ENCODE peak calls at places on chromosomes 16 and 17, in four cellular contexts. Y, O, W and M are unnamed samples.

GRCh38 chr17:82334622-82335394 is 1.2 kb upstream of the SECTM1 start:
- DNase-seq in Y (no peak), O (no peak), W (no peak), M (no peak)

GRCh38 chr17:60439501-60439900 is 17.2 kb downstream of the CHCT1 start:
- DNase-seq in Y (no peak), O (peak; percentile 12), W (no peak), M (no peak)

GRCh38 chr17:18921912-18922451 is 30.0 kb upstream of the SLC5A10 start:
- DNase-seq in Y (no peak), O (no peak), W (peak; percentile 90), M (no peak)

GRCh38 chr17:74012465-74012864 is 191.0 kb upstream of the RPL38 start:
- DNase-seq in Y (no peak), O (peak; percentile 15), W (no peak), M (no peak)

GRCh38 chr17:50514936-50515702 is 6.9 kb downstream of the MYCBPAP start:
- DNase-seq in Y (no peak), O (peak; percentile 60), W (no peak), M (no peak)

GRCh38 chr17:33038740-33039139 is 47.1 kb downstream of the SPACA3 start:
- DNase-seq in Y (peak; percentile 71), O (no peak), W (no peak), M (peak; percentile 85)

GRCh38 chr17:76585649-76586593 is at the start of gene ST6GALNAC2:
- DNase-seq in Y (peak; percentile 34), O (peak; percentile 66), W (no peak), M (peak; percentile 40)

GRCh38 chr17:34275881-34276280 is 5.9 kb downstream of the CCL7 start:
- DNase-seq in Y (no peak), O (no peak), W (no peak), M (no peak)

GRCh38 chr17:9465216-9465921 is 110.3 kb downstream of the STX8 start:
- DNase-seq in Y (no peak), O (no peak), W (no peak), M (no peak)

GRCh38 chr17:65051922-65052321 is 4.6 kb downstream of the GNA13 start:
- DNase-seq in Y (no peak), O (no peak), W (no peak), M (no peak)

GRCh38 chr17:82245144-82246039 is 16.6 kb downstream of the SLC16A3 start:
- DNase-seq in Y (no peak), O (no peak), W (no peak), M (no peak)

GRCh38 chr16:17470871-17471744 is at the start of gene XYLT1:
- DNase-seq in Y (peak; percentile 45), O (no peak), W (no peak), M (peak; percentile 72)

GRCh38 chr17:31869031-31869430 is 10.0 kb upstream of the COPRS start:
- DNase-seq in Y (no peak), O (no peak), W (no peak), M (no peak)

GRCh38 chr16:19106625-19107020 is 7.1 kb upstream of the ITPRIPL2 start:
- DNase-seq in Y (no peak), O (no peak), W (no peak), M (no peak)

GRCh38 chr16:20676268-20676828 is 21.1 kb downstream of the ACSM1 start:
- DNase-seq in Y (no peak), O (no peak), W (peak; percentile 3), M (no peak)

GRCh38 chr17:78622491-78623265 is 45.5 kb upstream of the DNAH17 start:
- DNase-seq in Y (no peak), O (no peak), W (no peak), M (no peak)

GRCh38 chr16:82652826-82653225 is 26.1 kb downstream of the CDH13 start:
- DNase-seq in Y (no peak), O (no peak), W (no peak), M (no peak)

GRCh38 chr17:27471321-27472269 is 15.3 kb downstream of the KSR1 start:
- DNase-seq in Y (no peak), O (no peak), W (peak; percentile 97), M (no peak)

GRCh38 chr16:17266606-17267313 is 204.0 kb downstream of the XYLT1 start:
- DNase-seq in Y (no peak), O (no peak), W (no peak), M (no peak)

GRCh38 chr17:6286239-6286638 is 148.7 kb downstream of the AIPL1 start:
- DNase-seq in Y (peak; percentile 34), O (peak; percentile 4), W (no peak), M (peak; percentile 64)

GRCh38 chr17:70503449-70503848 is 334.1 kb downstream of the KCNJ2 start:
- DNase-seq in Y (no peak), O (no peak), W (no peak), M (no peak)

GRCh38 chr17:64418506-64419339 is 28.1 kb upstream of the PECAM1 start:
- DNase-seq in Y (peak; percentile 47), O (peak; percentile 67), W (no peak), M (no peak)

GRCh38 chr16:11595908-11596504 is 9.3 kb upstream of the LITAF start:
- DNase-seq in Y (no peak), O (no peak), W (no peak), M (no peak)

GRCh38 chr17:66711936-66712335 is 123.0 kb upstream of the CACNG5 start:
- DNase-seq in Y (no peak), O (peak; percentile 71), W (no peak), M (no peak)

GRCh38 chr17:82668631-82669099 is 20.4 kb upstream of the WDR45B start:
- DNase-seq in Y (peak; percentile 59), O (peak; percentile 78), W (no peak), M (peak; percentile 79)

GRCh38 chr17:47209499-47209898 is 351 bp downstream of the MYL4 start:
- DNase-seq in Y (peak; percentile 50), O (no peak), W (no peak), M (no peak)

GRCh38 chr17:80899402-80900268 is 92.0 kb upstream of the CHMP6 start:
- DNase-seq in Y (peak; percentile 81), O (peak; percentile 29), W (no peak), M (peak; percentile 85)

GRCh38 chr16:57141822-57142631 is 43.8 kb downstream of the PSME3IP1 start:
- DNase-seq in Y (no peak), O (no peak), W (no peak), M (no peak)

GRCh38 chr17:81509687-81510523 is 2.7 kb downstream of the ACTG1 start:
- DNase-seq in Y (no peak), O (no peak), W (no peak), M (no peak)

GRCh38 chr16:1871974-1872635 is at the start of gene MEIOB:
- DNase-seq in Y (peak; percentile 90), O (no peak), W (no peak), M (peak; percentile 88)

GRCh38 chr17:652310-652709 is 62.3 kb downstream of the VPS53 start:
- DNase-seq in Y (no peak), O (no peak), W (no peak), M (no peak)

GRCh38 chr17:3335876-3336275 is 37.7 kb upstream of the OR3A1 start:
- DNase-seq in Y (no peak), O (peak; percentile 8), W (no peak), M (no peak)

GRCh38 chr16:57766714-57767348 is 31.3 kb downstream of the KATNB1 start:
- DNase-seq in Y (no peak), O (no peak), W (no peak), M (no peak)

GRCh38 chr17:66564992-66565465 is 262.6 kb downstream of the PRKCA start:
- DNase-seq in Y (no peak), O (peak; percentile 30), W (no peak), M (peak; percentile 58)

DNA sequence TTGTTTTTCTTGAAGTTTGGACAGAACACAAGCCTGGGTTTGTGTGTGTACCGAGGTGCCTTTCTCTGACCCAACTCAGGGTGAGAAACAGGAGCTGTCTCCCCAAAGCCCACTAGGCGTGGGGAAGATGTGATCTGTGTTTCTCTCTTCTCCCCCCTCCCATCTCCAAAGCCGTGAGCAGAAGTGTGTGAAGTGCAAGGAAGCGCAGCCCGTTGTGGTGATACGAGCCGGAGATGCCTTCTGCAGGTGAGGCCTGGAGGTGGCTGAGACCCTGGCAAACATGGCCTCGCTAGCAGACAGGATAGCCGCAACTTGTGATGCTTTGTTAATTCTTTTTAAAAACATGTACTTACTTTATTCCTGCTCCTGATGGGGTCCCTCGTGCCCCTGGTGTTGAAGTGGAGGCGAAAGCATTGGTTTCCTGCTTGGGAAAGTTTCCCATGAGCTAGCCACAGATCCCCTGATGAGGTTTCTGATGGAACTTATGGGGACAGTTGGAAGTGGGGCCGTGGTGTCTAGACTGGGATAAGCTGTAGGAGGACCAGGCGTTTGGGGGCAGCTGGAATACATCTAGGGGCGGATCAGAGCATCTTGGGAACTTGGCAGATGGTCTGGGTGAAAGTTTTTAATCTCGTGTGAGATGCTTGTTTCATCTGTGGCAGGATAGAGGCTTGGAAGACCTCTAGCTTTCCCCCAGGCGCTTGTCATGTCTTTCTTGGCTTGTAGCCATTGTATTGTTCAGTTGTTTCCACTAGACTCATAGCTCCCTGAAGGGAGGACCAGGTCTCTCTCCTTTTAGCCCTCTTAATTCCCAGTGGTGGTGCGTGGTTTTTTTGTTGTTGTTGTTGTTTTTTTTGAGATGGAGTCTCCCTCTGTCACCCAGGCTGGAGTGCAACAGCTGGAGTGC is 915 bp downstream of the CTU2 start:
- DNase-seq in Y (no peak), O (no peak), W (no peak), M (no peak)
- TF ChIP-seq CREM in Y (no peak), O (no peak), W (no peak), M (no peak)

DNA sequence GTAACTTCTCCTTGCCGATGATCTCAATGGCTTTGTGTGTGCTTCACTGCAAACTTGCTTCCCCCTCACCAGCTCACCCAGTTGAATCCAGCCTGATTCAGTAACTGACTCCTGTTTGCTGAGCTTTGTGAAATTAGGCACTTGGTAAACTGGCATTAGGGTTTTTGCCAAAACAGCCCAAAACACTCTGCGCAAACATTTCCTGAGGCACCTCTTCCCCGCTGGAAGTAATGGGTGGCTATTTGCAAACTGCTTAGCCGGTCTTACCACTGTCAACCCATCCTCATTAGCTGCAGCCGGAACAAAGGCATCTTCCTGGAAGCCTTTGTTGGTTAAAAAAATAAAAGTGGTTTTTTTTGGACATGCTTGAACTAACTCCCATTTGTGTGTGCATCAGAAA is 353.2 kb downstream of the MAF start:
- DNase-seq in Y (no peak), O (no peak), W (no peak), M (no peak)
- TF ChIP-seq CREM in Y (no peak), O (no peak), W (no peak), M (no peak)

DNA sequence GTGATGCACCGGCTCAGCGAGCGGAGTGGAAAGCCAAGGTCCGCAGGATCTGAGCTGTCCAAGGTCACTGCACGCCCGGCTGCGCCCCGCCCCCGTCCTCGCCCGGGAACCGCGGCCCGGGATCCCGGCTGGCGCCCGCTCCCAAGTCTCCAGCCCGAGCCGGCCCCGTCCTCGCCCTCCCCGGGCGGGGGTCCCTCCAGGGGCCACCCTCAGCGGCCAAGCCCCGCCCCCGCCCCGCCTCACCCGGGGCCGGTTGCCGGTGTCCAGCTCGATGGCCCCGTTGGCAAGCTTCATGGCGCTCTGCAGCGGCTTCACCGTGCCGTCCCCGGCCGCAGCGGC is 209 bp downstream of the VPS9D1 start:
- DNase-seq in Y (peak; percentile 61), O (peak; percentile 66), W (no peak), M (peak; percentile 69)
- TF ChIP-seq CREM in Y (no peak), O (no peak), W (no peak), M (no peak)

GRCh38 chr16:9050102-9050830 is 41.2 kb upstream of the HAPSTR1 start:
- DNase-seq in Y (peak; percentile 53), O (peak; percentile 52), W (no peak), M (peak; percentile 84)
- TF ChIP-seq CREM in Y (no peak), O (no peak), W (no peak), M (no peak)

GRCh38 chr16:73730496-73731090 is 566.0 kb upstream of the PSMD7 start:
- DNase-seq in Y (no peak), O (no peak), W (no peak), M (no peak)
- TF ChIP-seq CREM in Y (no peak), O (no peak), W (no peak), M (no peak)

GRCh38 chr16:50505714-50506542 is 42.3 kb upstream of the NKD1 start:
- DNase-seq in Y (no peak), O (peak; percentile 80), W (no peak), M (peak; percentile 36)
- TF ChIP-seq CREM in Y (no peak), O (no peak), W (no peak), M (no peak)